ENCODE peak calls at places on chromosomes 6 and 20, in eight cellular contexts. O, A, H, V, E, T, U and C are unnamed samples.

GRCh38 chr6:168886306-168886854 is 367.3 kb downstream of the THBS2 start:
- DNase-seq in E (no peak), O (no peak), H (no peak), T (no peak), U (no peak), A (no peak), V (no peak), C (no peak)

GRCh38 chr20:5400164-5400762 is 83.5 kb upstream of the PROKR2 start:
- DNase-seq in U (no peak), A (no peak), O (no peak), H (peak; percentile 16), V (no peak), E (no peak), T (no peak), C (no peak)

GRCh38 chr20:62816879-62817873 is at the start of gene COL9A3:
- DNase-seq in T (no peak), U (no peak), E (no peak), H (no peak), A (no peak), O (no peak), V (no peak), C (no peak)

GRCh38 chr20:1332749-1333300 is 3.9 kb upstream of the SDCBP2 start:
- DNase-seq in A (no peak), E (no peak), H (no peak), U (no peak), V (no peak), T (no peak), O (peak; percentile 11), C (no peak)

GRCh38 chr6:115796061-115796460 is 264.6 kb downstream of the FRK start:
- DNase-seq in A (no peak), E (no peak), T (no peak), V (no peak), O (no peak), H (no peak), U (no peak), C (no peak)

GRCh38 chr6:152296648-152297376 is 340.4 kb downstream of the SYNE1 start:
- DNase-seq in U (no peak), E (no peak), V (no peak), A (no peak), H (peak; percentile 17), T (no peak), O (no peak), C (no peak)

GRCh38 chr6:111880181-111880944 is 7.1 kb upstream of the FYN start:
- DNase-seq in U (no peak), O (no peak), T (no peak), E (no peak), A (no peak), V (no peak), H (peak; percentile 54), C (no peak)

GRCh38 chr6:123415844-123416468 is 220.8 kb downstream of the TRDN start:
- DNase-seq in A (peak; percentile 36), H (peak; percentile 37), E (peak; percentile 13), V (no peak), U (no peak), T (peak; percentile 71), O (peak; percentile 47), C (no peak)

GRCh38 chr6:2551705-2552104 is 199.0 kb downstream of the MYLK4 start:
- DNase-seq in E (no peak), V (no peak), O (no peak), T (no peak), U (no peak), H (no peak), A (no peak), C (no peak)

GRCh38 chr6:56624046-56624727 is 18.5 kb downstream of the DST start:
- DNase-seq in E (no peak), O (no peak), A (no peak), H (no peak), U (no peak), V (no peak), T (no peak), C (no peak)

GRCh38 chr6:170522565-170523183 is 30.4 kb downstream of the PSMB1 start:
- DNase-seq in O (no peak), T (no peak), U (no peak), E (no peak), H (peak; percentile 24), A (no peak), V (no peak), C (no peak)

GRCh38 chr6:19906161-19906560 is 69.0 kb downstream of the ID4 start:
- DNase-seq in E (no peak), A (no peak), U (no peak), T (no peak), O (no peak), V (no peak), H (no peak), C (no peak)

GRCh38 chr6:2733736-2734480 is 16.8 kb downstream of the MYLK4 start:
- DNase-seq in H (no peak), V (no peak), T (no peak), O (peak; percentile 48), U (no peak), A (no peak), E (no peak), C (no peak)

GRCh38 chr6:82410151-82410621 is 46.6 kb downstream of the TPBG start:
- DNase-seq in O (no peak), E (no peak), T (no peak), H (peak; percentile 54), A (no peak), V (no peak), U (no peak), C (no peak)

GRCh38 chr6:161272600-161273355 is 1.1 kb downstream of the AGPAT4 start:
- DNase-seq in E (no peak), O (no peak), U (no peak), T (peak; percentile 26), V (no peak), H (peak; percentile 59), A (no peak), C (no peak)

GRCh38 chr6:43670623-43670986 is 17.0 kb downstream of the MRPS18A start:
- DNase-seq in O (no peak), E (no peak), H (no peak), V (no peak), U (no peak), T (no peak), A (no peak), C (no peak)
- TF ChIP-seq POLR2A in O (no peak), E (no peak), H (no peak), V (no peak), U (no peak), T (no peak), A (no peak), C (no peak)

GRCh38 chr20:54174452-54175175 is 828 bp upstream of the CYP24A1 start:
- DNase-seq in V (no peak), E (no peak), O (no peak), H (no peak), A (no peak), T (no peak), U (no peak), C (no peak)

GRCh38 chr20:54179946-54180345 is 6.2 kb upstream of the CYP24A1 start:
- DNase-seq in T (no peak), A (no peak), U (no peak), E (no peak), O (no peak), H (no peak), V (no peak), C (no peak)

GRCh38 chr20:54178256-54178655 is 4.5 kb upstream of the CYP24A1 start:
- DNase-seq in E (no peak), A (no peak), U (no peak), T (no peak), V (no peak), H (no peak), O (no peak), C (no peak)

GRCh38 chr20:54176610-54177009 is 2.8 kb upstream of the CYP24A1 start:
- DNase-seq in E (no peak), T (no peak), A (no peak), H (no peak), U (no peak), O (no peak), V (no peak), C (no peak)

DNA sequence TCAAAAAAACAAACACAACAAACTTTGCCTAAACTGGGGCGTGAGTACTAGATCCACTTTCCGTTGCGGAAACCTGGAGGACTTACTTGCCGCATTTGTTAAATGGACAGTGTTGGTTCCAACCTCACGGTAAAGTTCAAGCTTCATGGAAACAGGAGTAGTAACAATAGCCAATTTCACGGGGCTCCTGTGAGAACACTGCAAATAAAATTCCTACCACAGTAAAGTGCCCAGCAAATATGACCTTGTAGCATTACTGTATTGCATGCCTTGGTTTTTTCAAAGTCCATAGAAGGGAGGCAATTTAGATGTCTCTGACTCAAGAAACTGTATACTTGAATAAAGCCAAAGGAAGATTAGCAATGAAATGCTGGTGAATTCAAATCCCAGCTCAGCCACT is 3.6 kb upstream of the CYP24A1 start:
- DNase-seq in V (no peak), U (no peak), E (no peak), A (no peak), O (no peak), T (no peak), H (no peak), C (no peak)
- H3K4me1 ChIP-seq in V (peaks cover 45% of the 10 kb centered on the region), U (peaks cover 4% of the 10 kb centered on the region), E (peaks cover 26% of the 10 kb centered on the region), A (peaks cover 4% of the 10 kb centered on the region), O (peaks cover 17% of the 10 kb centered on the region), T (peaks cover 6% of the 10 kb centered on the region), H (no peaks in the 10 kb centered on the region), C (no peaks in the 10 kb centered on the region)

DNA sequence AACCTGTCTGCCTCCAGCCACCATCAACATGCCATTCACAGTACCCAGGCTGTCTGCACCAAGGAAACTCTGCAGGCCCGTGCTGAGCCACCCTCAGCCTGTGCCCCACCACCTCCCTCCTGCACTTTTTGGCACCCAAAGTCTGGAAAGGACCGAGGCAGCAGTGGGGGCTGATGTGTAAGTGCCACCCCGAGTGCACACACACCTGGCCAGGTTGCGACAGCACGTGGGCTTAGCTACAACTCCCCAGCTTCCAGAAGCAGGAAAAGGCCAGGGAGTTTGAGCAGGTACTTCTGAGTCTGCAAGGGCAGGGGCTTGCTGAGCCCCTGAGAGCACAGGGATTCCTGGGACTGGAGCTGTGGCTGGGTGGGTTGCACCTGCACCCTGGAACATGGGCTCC is 303.3 kb upstream of the OPRM1 start:
- DNase-seq in A (no peak), O (no peak), U (no peak), V (no peak), E (no peak), H (no peak), T (no peak), C (no peak)
- H3K4me3 ChIP-seq in A (no peak overlapping the region), O (no peak overlapping the region), U (no peak overlapping the region), V (no peak overlapping the region), E (no peak overlapping the region), H (no peak overlapping the region), T (no peak overlapping the region), C (no peak overlapping the region)

GRCh38 chr6:32937230-32937633 is 3.6 kb downstream of the HLA-DMB start:
- DNase-seq in O (no peak), H (no peak), E (peak; percentile 24), V (no peak), U (no peak), T (peak; percentile 38), A (no peak), C (no peak)

GRCh38 chr6:32938494-32938893 is 2.3 kb downstream of the HLA-DMB start:
- DNase-seq in E (no peak), T (no peak), V (no peak), H (no peak), A (no peak), U (no peak), O (no peak), C (no peak)

GRCh38 chr6:32933661-32934085 is 7.2 kb downstream of the HLA-DMB start:
- DNase-seq in A (peak; percentile 74), V (no peak), T (peak; percentile 79), H (peak; percentile 73), O (peak; percentile 77), E (peak; percentile 85), U (no peak), C (peak; percentile 77)

GRCh38 chr6:32936247-32937152 is 4.3 kb downstream of the HLA-DMB start:
- DNase-seq in U (no peak), E (no peak), O (no peak), A (no peak), H (no peak), T (no peak), V (no peak), C (no peak)

GRCh38 chr6:32935551-32936246 is 5.1 kb downstream of the HLA-DMB start:
- DNase-seq in T (no peak), O (no peak), A (no peak), H (no peak), V (no peak), U (no peak), E (no peak), C (no peak)
- TF ChIP-seq POLR2A in T (no peak), O (no peak), A (no peak), H (no peak), V (no peak), U (no peak), E (no peak), C (no peak)